ENCODE peak calls at places on chromosomes 13 and 19, in ten cellular contexts. J is effector memory CD8-positive, alpha-beta T cell; L is HT-29; X is COR-L47; R is breast epithelium; I is NCI-H526 treated with DMSO at 0.1 percent for 48 hours; T is fibroblast of mammary gland; D is AG04450; E is AML-193; V is progenitor cell of endocrine pancreas. P is an unnamed sample.

GRCh38 chr19:49515767-49516166 is 3.3 kb downstream of the FCGRT start:
- DNase-seq in T (peak), L (no peak), E (peak), X (no peak), J (no peak), R (no peak), D (no peak), V (no peak), I (no peak), P (no peak)

GRCh38 chr19:1853295-1854031 is 5.2 kb upstream of the REXO1 start:
- DNase-seq in D (no peak), E (peak), I (no peak), T (peak), V (peak), X (peak), L (peak), R (peak), J (peak), P (peak)

GRCh38 chr13:43316997-43317396 is 293.6 kb downstream of the DNAJC15 start:
- DNase-seq in E (no peak), X (peak), T (peak), R (no peak), I (no peak), V (no peak), D (no peak), J (no peak), L (no peak), P (no peak)

GRCh38 chr13:23824355-23824754 is 64.8 kb downstream of the MIPEP start:
- DNase-seq in J (no peak), L (no peak), I (no peak), V (no peak), D (no peak), X (no peak), R (no peak), E (no peak), T (peak), P (no peak)

GRCh38 chr19:10159610-10160009 is 35.1 kb downstream of the DNMT1 start:
- DNase-seq in J (no peak), T (no peak), L (no peak), I (no peak), V (no peak), D (no peak), X (no peak), R (no peak), E (no peak), P (no peak)

GRCh38 chr19:29004796-29005195 is 208.2 kb downstream of the UQCRFS1 start:
- DNase-seq in D (no peak), E (no peak), J (no peak), X (no peak), R (no peak), I (no peak), L (no peak), V (no peak), T (no peak), P (no peak)

GRCh38 chr19:15449620-15450527 is at the start of gene WIZ:
- DNase-seq in J (peak), L (peak), D (peak), X (peak), V (peak), E (peak), T (peak), R (peak), I (no peak), P (peak)

GRCh38 chr19:32223595-32224370 is 121.6 kb upstream of the ZNF507 start:
- DNase-seq in D (no peak), X (no peak), I (no peak), L (no peak), R (no peak), J (no peak), V (no peak), T (no peak), E (no peak), P (no peak)

GRCh38 chr13:60001892-60002291 is 161.8 kb downstream of the DIAPH3 start:
- DNase-seq in X (no peak), D (no peak), T (peak), L (no peak), V (no peak), J (no peak), I (no peak), E (peak), R (no peak), P (no peak)

GRCh38 chr19:46859637-46860124 is 1.1 kb upstream of the ARHGAP35 start:
- DNase-seq in V (no peak), J (no peak), R (no peak), I (no peak), X (peak), L (no peak), D (no peak), T (peak), E (no peak), P (no peak)

GRCh38 chr13:98338312-98338711 is 161.2 kb upstream of the RNF113B start:
- DNase-seq in V (no peak), D (no peak), L (no peak), T (no peak), X (no peak), R (no peak), I (no peak), J (no peak), E (no peak), P (no peak)

GRCh38 chr13:63190219-63190618 is 1774.6 kb upstream of the PCDH20 start:
- DNase-seq in D (no peak), I (no peak), T (peak), E (no peak), X (no peak), R (no peak), L (no peak), J (no peak), V (no peak), P (no peak)

GRCh38 chr19:38370299-38370698 is 4.1 kb upstream of the PSMD8 start:
- DNase-seq in I (no peak), D (no peak), L (no peak), X (no peak), V (no peak), J (no peak), E (no peak), T (no peak), R (no peak), P (no peak)

GRCh38 chr13:102868366-102868936 is 22.6 kb downstream of the ERCC5 start:
- DNase-seq in R (no peak), J (no peak), D (no peak), V (no peak), T (peak), X (no peak), L (no peak), E (no peak), I (no peak), P (no peak)

GRCh38 chr19:31595521-31595920 is 246.3 kb upstream of the TSHZ3 start:
- DNase-seq in D (no peak), R (no peak), L (no peak), I (peak), V (no peak), X (no peak), J (no peak), E (no peak), T (no peak), P (no peak)

GRCh38 chr19:29844891-29845575 is 33.2 kb downstream of the CCNE1 start:
- DNase-seq in I (peak), T (peak), R (peak), E (peak), X (peak), V (peak), D (peak), J (peak), L (peak), P (peak)

GRCh38 chr13:48978942-48979601 is 3.4 kb downstream of the FNDC3A start:
- DNase-seq in V (no peak), D (no peak), E (no peak), R (no peak), J (no peak), X (no peak), I (no peak), T (no peak), L (peak), P (no peak)

GRCh38 chr19:7191946-7192691 is 102.1 kb downstream of the INSR start:
- DNase-seq in R (no peak), X (no peak), J (peak), L (no peak), E (peak), T (peak), V (no peak), D (no peak), I (no peak), P (no peak)

GRCh38 chr19:1292419-1293151 is 6.9 kb downstream of the EFNA2 start:
- DNase-seq in J (no peak), D (no peak), T (no peak), R (no peak), E (no peak), I (no peak), X (no peak), L (no peak), V (no peak), P (no peak)

GRCh38 chr19:49676690-49677231 is 310 bp upstream of the PRMT1 start:
- DNase-seq in E (peak), R (peak), V (peak), I (peak), D (peak), J (peak), T (peak), L (peak), X (peak), P (peak)

GRCh38 chr19:18379803-18380747 is 5.9 kb upstream of the GDF15 start:
- DNase-seq in T (peak), X (no peak), V (peak), D (peak), J (no peak), E (no peak), L (peak), I (no peak), R (peak), P (no peak)

GRCh38 chr13:29595380-29596063 is at the start of gene SLC7A1:
- DNase-seq in V (peak), X (peak), L (peak), I (peak), J (peak), D (no peak), R (peak), E (peak), T (peak), P (peak)

P was measured in endothelial cell.